ENCODE peak calls at places on chromosomes 12 and 14, in seven cellular contexts. J is prostate gland, W is A673, T is bronchial epithelial cell, E is spleen, A is choroid plexus epithelial cell, V is H9. Q is an unnamed sample.

GRCh38 chr12:113259499-113259953 is 38.3 kb downstream of the TPCN1 start:
- DNase-seq in J (no peak), W (no peak), T (no peak), E (no peak), A (peak; percentile 49), V (no peak), Q (peak; percentile 52)

GRCh38 chr12:110741371-110741770 is 1.3 kb downstream of the PPP1CC start:
- DNase-seq in J (no peak), W (no peak), T (peak; percentile 24), E (no peak), A (peak; percentile 23), V (no peak), Q (no peak)

GRCh38 chr12:68833508-68833907 is 25.5 kb downstream of the MDM2 start:
- DNase-seq in J (no peak), W (no peak), T (no peak), E (no peak), A (no peak), V (no peak), Q (no peak)

GRCh38 chr12:101552277-101552676 is 42.5 kb upstream of the MYBPC1 start:
- DNase-seq in J (no peak), W (peak; percentile 26), T (peak; percentile 30), E (no peak), A (peak; percentile 83), V (no peak), Q (no peak)

GRCh38 chr12:1630827-1631591 is 2.0 kb downstream of the WNT5B start:
- DNase-seq in J (no peak), W (no peak), T (no peak), E (no peak), A (peak; percentile 77), V (peak; percentile 75), Q (peak; percentile 81)

GRCh38 chr12:30908389-30909087 is 18.0 kb upstream of the TSPAN11 start:
- DNase-seq in J (peak; percentile 46), W (peak; percentile 92), T (no peak), E (no peak), A (peak; percentile 97), V (no peak), Q (no peak)

GRCh38 chr12:45431153-45431552 is 215.3 kb downstream of the ANO6 start:
- DNase-seq in J (no peak), W (no peak), T (no peak), E (no peak), A (no peak), V (no peak), Q (no peak)

GRCh38 chr12:40622246-40622838 is 69.9 kb upstream of the CNTN1 start:
- DNase-seq in J (peak; percentile 55), W (peak; percentile 61), T (peak; percentile 62), E (no peak), A (peak; percentile 77), V (peak; percentile 59), Q (peak; percentile 66)

GRCh38 chr12:76697849-76698248 is 66.1 kb upstream of the ZDHHC17 start:
- DNase-seq in J (no peak), W (peak; percentile 37), T (no peak), E (no peak), A (peak; percentile 38), V (no peak), Q (no peak)

GRCh38 chr12:90854136-90854689 is 100.8 kb downstream of the CCER1 start:
- DNase-seq in J (peak; percentile 19), W (peak; percentile 63), T (peak; percentile 46), E (no peak), A (peak; percentile 78), V (no peak), Q (no peak)

GRCh38 chr12:91778938-91779400 is 366.7 kb downstream of the BTG1 start:
- DNase-seq in J (peak; percentile 5), W (peak; percentile 74), T (peak; percentile 98), E (no peak), A (peak; percentile 93), V (no peak), Q (no peak)

GRCh38 chr14:64060648-64061096 is 207.9 kb downstream of the SYNE2 start:
- DNase-seq in J (no peak), W (peak; percentile 9), T (peak; percentile 98), E (no peak), A (peak; percentile 48), V (peak; percentile 89), Q (peak; percentile 41)

GRCh38 chr14:80211143-80212024 is at the start of gene DIO2:
- DNase-seq in J (no peak), W (peak; percentile 9), T (peak; percentile 4), E (no peak), A (peak; percentile 23), V (peak; percentile 36), Q (no peak)

GRCh38 chr12:17215754-17216153 is 609.8 kb upstream of the LMO3 start:
- DNase-seq in J (no peak), W (peak; percentile 85), T (no peak), E (no peak), A (no peak), V (peak; percentile 41), Q (no peak)

GRCh38 chr12:50614167-50614762 is 109.5 kb downstream of the DIP2B start:
- DNase-seq in J (no peak), W (peak; percentile 85), T (peak; percentile 93), E (no peak), A (peak; percentile 92), V (no peak), Q (no peak)

GRCh38 chr14:21924479-21924878 is 250.9 kb upstream of the OR4E1 start:
- DNase-seq in J (no peak), W (no peak), T (no peak), E (peak; percentile 87), A (no peak), V (peak; percentile 46), Q (no peak)

GRCh38 chr14:66507181-66507721 is 696 bp upstream of the GPHN start:
- DNase-seq in J (no peak), W (no peak), T (peak; percentile 48), E (no peak), A (no peak), V (no peak), Q (no peak)

GRCh38 chr12:26830358-26830757 is 2.6 kb downstream of the ITPR2 start:
- DNase-seq in J (no peak), W (no peak), T (no peak), E (no peak), A (no peak), V (no peak), Q (no peak)

GRCh38 chr12:26831959-26832816 is 806 bp downstream of the ITPR2 start:
- DNase-seq in J (peak; percentile 71), W (peak; percentile 72), T (peak; percentile 75), E (peak; percentile 94), A (peak; percentile 81), V (peak; percentile 57), Q (peak; percentile 65)

GRCh38 chr12:26830783-26831601 is 2.0 kb downstream of the ITPR2 start:
- DNase-seq in J (no peak), W (no peak), T (no peak), E (no peak), A (peak; percentile 29), V (peak; percentile 41), Q (no peak)

GRCh38 chr12:26833692-26834168 is 736 bp upstream of the ITPR2 start:
- DNase-seq in J (peak; percentile 28), W (no peak), T (no peak), E (peak; percentile 88), A (peak; percentile 80), V (peak; percentile 85), Q (peak; percentile 45)

DNA sequence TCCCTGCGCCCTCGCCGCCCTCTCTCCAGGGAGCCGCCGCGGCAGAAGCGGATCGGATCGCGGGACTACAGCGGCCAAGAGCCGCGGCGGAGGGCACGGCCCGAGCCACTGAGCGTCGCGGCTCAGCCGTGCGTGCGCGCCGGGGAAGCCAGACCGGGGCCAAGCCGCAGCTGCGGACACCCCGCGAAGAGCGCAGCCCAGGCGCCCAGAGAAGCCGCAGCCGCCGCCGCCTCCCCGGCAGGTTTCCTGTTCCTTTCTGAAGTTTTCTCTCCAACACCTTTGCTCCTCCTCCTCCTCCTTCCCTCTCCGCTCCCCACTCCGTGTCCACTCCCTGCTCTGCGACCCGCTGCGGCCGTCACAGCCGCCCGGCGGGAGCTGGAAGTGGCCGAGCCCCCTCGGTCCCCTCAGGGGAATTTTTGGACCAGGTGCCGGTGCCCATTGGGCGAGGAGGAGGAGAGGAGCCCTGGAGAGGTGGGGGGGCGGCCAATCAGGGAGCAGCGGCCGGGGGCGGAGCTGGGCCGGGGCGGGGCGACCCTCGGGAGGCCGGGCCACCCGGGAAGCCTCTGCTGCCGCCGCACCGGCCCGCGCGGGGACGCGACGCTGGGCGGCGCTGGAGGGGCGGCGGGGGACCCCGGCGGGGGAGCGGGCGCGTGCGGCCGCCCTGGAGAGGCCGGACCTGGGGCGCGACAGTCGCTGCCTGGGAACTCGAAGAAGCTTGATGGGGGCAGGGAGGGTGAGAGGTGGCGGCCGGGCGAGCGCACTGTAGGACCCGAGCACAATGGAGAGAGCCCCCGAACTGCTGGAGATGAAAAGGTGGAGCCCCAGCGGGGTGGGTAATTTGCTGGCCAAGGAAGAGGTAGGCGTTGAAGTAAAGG is at the start of gene ITPR2:
- DNase-seq in J (peak; percentile 94), W (peak; percentile 94), T (peak; percentile 75), E (peak; percentile 98), A (peak; percentile 89), V (peak; percentile 97), Q (peak; percentile 98)
- TF ChIP-seq CTCF in J (peak; percentile 30), W (no peak), T (peak; percentile 13), E (peak; percentile 63), A (no peak), V (no peak), Q (no peak)

DNA sequence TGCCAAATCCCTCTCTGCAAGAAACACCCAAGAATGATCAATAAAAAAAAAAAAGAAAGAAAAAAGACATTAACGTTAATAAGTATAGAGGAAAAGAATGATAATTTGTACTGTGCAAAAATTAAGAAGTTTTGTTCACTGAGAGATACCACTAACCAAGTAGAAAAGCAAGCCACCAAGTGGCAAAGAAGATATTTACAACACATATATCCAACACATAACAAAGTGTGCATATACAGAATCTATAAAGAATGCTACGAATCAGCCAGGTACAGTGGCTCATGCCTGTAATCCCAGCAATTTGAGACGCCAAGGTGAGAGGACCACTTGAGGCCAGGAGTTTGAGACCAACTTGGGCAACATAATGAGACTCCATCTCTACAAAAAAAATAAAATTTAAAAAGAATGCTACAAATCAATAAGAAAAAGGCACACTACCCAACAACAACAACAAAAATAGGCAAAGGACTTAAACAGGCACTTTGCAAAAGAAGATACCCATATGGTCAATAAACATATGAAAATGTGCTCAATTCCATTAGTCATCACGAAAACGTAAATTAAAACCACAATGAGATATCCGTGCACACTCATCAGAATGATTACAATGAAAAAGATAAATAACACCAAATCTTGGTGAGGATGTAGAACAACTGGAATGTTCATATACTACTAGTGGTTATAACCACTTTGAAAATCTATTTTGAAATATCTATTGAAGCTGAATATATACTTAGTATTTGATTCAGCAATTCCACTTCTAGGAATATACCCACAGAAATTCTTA is 19.8 kb downstream of the GALNT4 start:
- DNase-seq in J (no peak), W (no peak), T (no peak), E (no peak), A (peak; percentile 31), V (no peak), Q (no peak)
- TF ChIP-seq CTCF in J (no peak), W (peak; percentile 32), T (no peak), E (no peak), A (peak; percentile 31), V (no peak), Q (no peak)

DNA sequence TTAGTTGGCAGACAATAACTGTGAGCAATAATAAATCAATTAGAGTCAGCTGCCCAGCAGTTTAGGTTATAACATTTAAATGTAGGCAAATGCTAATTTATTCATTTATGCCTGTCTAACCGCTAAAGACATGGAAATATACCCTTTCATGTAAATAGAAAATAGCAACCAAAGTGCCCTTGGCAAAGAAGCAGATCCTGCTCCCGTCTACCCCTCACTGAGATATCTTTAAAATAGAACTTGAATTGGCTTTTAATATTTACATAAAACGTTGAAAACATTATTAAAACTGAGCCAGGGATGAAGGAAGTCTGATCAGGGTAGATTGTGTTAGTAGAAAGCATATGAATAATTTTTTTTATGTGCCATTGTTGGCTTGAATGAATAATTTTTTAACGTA is 67.3 kb downstream of the ATP23 start:
- DNase-seq in J (no peak), W (no peak), T (no peak), E (no peak), A (no peak), V (no peak), Q (no peak)
- TF ChIP-seq CTCF in J (no peak), W (no peak), T (no peak), E (no peak), A (no peak), V (no peak), Q (no peak)

GRCh38 chr12:51970904-51971646 is 19.6 kb downstream of the ACVR1B start:
- DNase-seq in J (no peak), W (peak; percentile 61), T (peak; percentile 88), E (no peak), A (peak; percentile 63), V (peak; percentile 68), Q (peak; percentile 35)
- TF ChIP-seq CTCF in J (no peak), W (peak; percentile 82), T (peak; percentile 69), E (peak; percentile 58), A (peak; percentile 88), V (peak; percentile 89), Q (peak; percentile 70)